ENCODE peak calls at places on chromosomes 6 and 20, in four cellular contexts. C is HEK293T, M is GM12878, R is K562. P is an unnamed sample.

GRCh38 chr6:107563694-107564093 is 73.8 kb downstream of the SOBP start:
- DNase-seq in M (no peak), R (no peak), C (no peak), P (no peak)

GRCh38 chr6:96468681-96469224 is 52.9 kb upstream of the UFL1 start:
- DNase-seq in M (no peak), R (no peak), C (no peak), P (no peak)

GRCh38 chr6:133584903-133585302 is 304.0 kb upstream of the TCF21 start:
- DNase-seq in M (no peak), R (no peak), C (no peak), P (no peak)

GRCh38 chr6:36871686-36872085 is 2.9 kb downstream of the PPIL1 start:
- DNase-seq in M (no peak), C (no peak), R (no peak), P (no peak)

GRCh38 chr6:15378864-15379263 is 133.0 kb downstream of the JARID2 start:
- DNase-seq in R (no peak), C (no peak), M (no peak), P (no peak)

GRCh38 chr6:75602164-75602896 is 650 bp downstream of the SENP6 start:
- DNase-seq in C (peak), R (peak), M (no peak), P (no peak)

GRCh38 chr6:149975400-149975799 is 11.7 kb downstream of the ULBP1 start:
- DNase-seq in M (no peak), R (no peak), C (no peak), P (no peak)

GRCh38 chr6:44269168-44269920 is 906 bp upstream of the TMEM151B start:
- DNase-seq in R (no peak), C (no peak), M (no peak), P (no peak)

GRCh38 chr20:17969884-17970409 is 1.1 kb downstream of the MGME1 start:
- DNase-seq in R (no peak), M (no peak), C (no peak), P (peak)

GRCh38 chr6:133360194-133360593 is 119.0 kb downstream of the EYA4 start:
- DNase-seq in C (no peak), M (no peak), R (no peak), P (no peak)

GRCh38 chr6:82246802-82247633 is 526 bp downstream of the IBTK start:
- DNase-seq in R (peak), M (no peak), C (peak), P (peak)

GRCh38 chr6:14765106-14765505 is 480.8 kb upstream of the JARID2 start:
- DNase-seq in C (no peak), R (no peak), M (no peak), P (no peak)

GRCh38 chr6:89605861-89606260 is 32.7 kb downstream of the LYRM2 start:
- DNase-seq in C (no peak), R (no peak), M (no peak), P (no peak)

GRCh38 chr6:129590408-129591022 is 119.5 kb downstream of the ARHGAP18 start:
- DNase-seq in C (no peak), R (no peak), M (no peak), P (no peak)

GRCh38 chr6:90220273-90220672 is 76.4 kb downstream of the BACH2 start:
- DNase-seq in R (no peak), M (no peak), C (no peak), P (no peak)

GRCh38 chr6:25280617-25280990 is 1.4 kb downstream of the CARMIL1 start:
- DNase-seq in C (no peak), M (no peak), R (no peak), P (peak)

GRCh38 chr20:23361108-23361650 is 803 bp upstream of the GZF1 start:
- DNase-seq in R (no peak), M (no peak), C (peak), P (peak)

GRCh38 chr6:21395121-21395520 is 198.4 kb upstream of the SOX4 start:
- DNase-seq in M (no peak), R (no peak), C (no peak), P (no peak)

GRCh38 chr20:51010043-51010365 is 12.9 kb downstream of the KCNG1 start:
- DNase-seq in M (no peak), R (no peak), C (no peak), P (no peak)

GRCh38 chr6:168128631-168129291 is 49.7 kb upstream of the FRMD1 start:
- DNase-seq in R (no peak), C (no peak), M (no peak), P (no peak)

GRCh38 chr6:71349976-71350615 is 61.5 kb downstream of the OGFRL1 start:
- DNase-seq in C (no peak), R (no peak), M (no peak), P (no peak)

GRCh38 chr6:144063246-144063743 is 32.1 kb downstream of the SF3B5 start:
- DNase-seq in C (peak), M (no peak), R (peak), P (no peak)

GRCh38 chr6:88749849-88750248 is 213.6 kb downstream of the RNGTT start:
- DNase-seq in R (no peak), M (no peak), C (no peak), P (no peak)

GRCh38 chr20:53926428-53927028 is 143.9 kb downstream of the BCAS1 start:
- DNase-seq in C (no peak), M (peak), R (no peak), P (peak)

GRCh38 chr6:139028658-139029469 is at the start of gene ABRACL:
- DNase-seq in R (peak), C (peak), M (peak), P (no peak)

GRCh38 chr6:69487688-69488087 is 309.1 kb downstream of the LMBRD1 start:
- DNase-seq in M (no peak), R (peak), C (no peak), P (no peak)

GRCh38 chr6:132530293-132530974 is 7.6 kb upstream of the TAAR9 start:
- DNase-seq in M (peak), C (peak), R (peak), P (peak)

GRCh38 chr20:48777005-48777404 is 50.8 kb downstream of the PREX1 start:
- DNase-seq in R (no peak), C (no peak), M (no peak), P (no peak)

GRCh38 chr20:23331951-23332350 is 18.6 kb upstream of the NXT1 start:
- DNase-seq in C (no peak), R (no peak), M (no peak), P (no peak)

GRCh38 chr20:19913927-19914614 is 103.1 kb upstream of the NAA20 start:
- DNase-seq in R (no peak), M (peak), C (no peak), P (peak)

GRCh38 chr6:34232901-34233300 is 3.8 kb upstream of the HMGA1 start:
- DNase-seq in M (no peak), C (no peak), R (no peak), P (no peak)

GRCh38 chr6:113486172-113486571 is 371.0 kb upstream of the MARCKS start:
- DNase-seq in M (no peak), C (no peak), R (no peak), P (no peak)

GRCh38 chr6:23394699-23395098 is 731.3 kb upstream of the NRSN1 start:
- DNase-seq in M (no peak), R (no peak), C (no peak), P (no peak)

GRCh38 chr6:137977814-137978213 is 110.8 kb downstream of the TNFAIP3 start:
- DNase-seq in C (no peak), M (no peak), R (no peak), P (no peak)

GRCh38 chr20:2397595-2398145 is 17.0 kb downstream of the TGM6 start:
- DNase-seq in C (no peak), M (no peak), R (peak), P (no peak)

GRCh38 chr6:29527564-29527963 is 32.0 kb downstream of the UBD start:
- DNase-seq in C (no peak), M (no peak), R (no peak), P (no peak)

GRCh38 chr6:101534386-101534785 is 140.9 kb downstream of the GRIK2 start:
- DNase-seq in M (no peak), R (no peak), C (no peak), P (no peak)

DNA sequence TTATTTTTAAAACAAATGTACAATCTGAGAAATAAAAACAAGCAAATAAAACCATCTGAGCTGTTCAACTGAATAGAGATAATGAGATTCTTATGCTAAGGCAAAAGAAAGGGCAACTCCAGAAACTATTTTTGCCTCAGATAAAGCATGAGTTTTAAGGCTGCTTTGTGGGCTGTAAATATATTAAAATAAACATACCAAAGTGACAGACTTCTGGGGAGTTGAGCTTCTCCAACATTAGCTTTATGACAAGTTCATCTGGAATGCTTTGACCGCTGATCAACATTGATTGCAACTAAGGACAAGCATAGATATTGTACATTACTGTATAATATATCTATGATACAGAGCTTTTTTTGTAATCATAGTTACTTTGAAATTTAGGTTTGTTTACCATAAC is 19.3 kb downstream of the AK9 start:
- DNase-seq in C (no peak), R (no peak), M (no peak), P (peak)
- TF ChIP-seq TARDBP in C (no peak), R (no peak), M (no peak), P (no peak)

GRCh38 chr20:13995086-13995665 is at the start of gene MACROD2:
- DNase-seq in M (no peak), R (peak), C (peak), P (peak)
- TF ChIP-seq TARDBP in M (no peak), R (no peak), C (peak), P (peak)

DNA sequence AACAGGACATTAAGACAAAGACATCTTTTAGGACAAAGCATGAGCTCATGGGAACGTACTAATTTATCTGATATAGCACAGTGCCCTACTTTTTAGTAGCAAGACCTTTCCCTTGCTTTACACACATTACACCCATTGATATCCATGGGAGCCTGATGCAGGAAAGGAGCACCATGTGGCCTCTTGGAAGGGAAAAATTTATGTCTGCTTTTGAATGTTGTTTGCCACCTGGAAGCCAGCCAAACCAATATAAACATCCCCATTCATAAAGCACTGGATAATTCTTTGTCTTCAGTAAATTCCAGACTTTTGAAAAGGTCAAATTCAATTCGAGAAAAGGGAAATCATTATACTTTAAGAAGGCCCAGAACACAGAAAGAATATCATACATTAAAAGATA is 152.3 kb upstream of the BEND6 start:
- DNase-seq in R (no peak), C (no peak), M (no peak), P (peak)
- TF ChIP-seq TARDBP in R (no peak), C (no peak), M (no peak), P (no peak)

GRCh38 chr6:1589208-1589607 is 20.5 kb upstream of the FOXC1 start:
- DNase-seq in R (no peak), M (no peak), C (no peak), P (peak)
- TF ChIP-seq TARDBP in R (no peak), M (no peak), C (no peak), P (no peak)

DNA sequence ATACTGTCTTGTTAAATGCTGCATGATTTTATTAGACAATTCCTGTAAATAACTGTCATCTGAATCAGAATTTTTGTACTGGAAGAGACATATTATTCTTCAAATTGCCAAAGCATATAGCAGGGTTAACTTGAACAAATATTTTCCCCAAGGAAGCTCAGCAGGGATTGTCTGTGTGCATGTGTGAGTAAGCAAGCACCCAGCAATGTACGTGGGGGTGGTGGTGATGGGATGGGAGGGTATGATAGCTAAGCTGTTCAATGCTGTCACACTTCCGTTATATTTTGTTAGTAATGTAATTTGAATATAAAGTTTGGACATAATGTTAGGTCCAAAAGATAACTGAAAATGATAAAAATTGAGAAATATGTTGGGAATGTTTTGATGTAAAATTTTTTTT is 118.1 kb downstream of the MYB start:
- DNase-seq in M (no peak), C (no peak), R (peak), P (no peak)
- TF ChIP-seq TARDBP in M (no peak), C (no peak), R (no peak), P (no peak)

GRCh38 chr20:57473246-57474042 is 51.5 kb downstream of the CTCFL start:
- DNase-seq in C (peak), M (peak), R (no peak), P (no peak)
- TF ChIP-seq TARDBP in C (no peak), M (no peak), R (no peak), P (no peak)

GRCh38 chr6:105348897-105349296 is 54.0 kb downstream of the PREP start:
- DNase-seq in C (no peak), R (no peak), M (no peak), P (no peak)

GRCh38 chr6:105344971-105345370 is 57.9 kb downstream of the PREP start:
- DNase-seq in C (no peak), R (no peak), M (no peak), P (no peak)

GRCh38 chr6:105346052-105346451 is 56.8 kb downstream of the PREP start:
- DNase-seq in C (no peak), R (no peak), M (no peak), P (peak)

GRCh38 chr6:105345506-105345905 is 57.4 kb downstream of the PREP start:
- DNase-seq in M (no peak), R (no peak), C (no peak), P (no peak)
- TF ChIP-seq TARDBP in M (no peak), R (no peak), C (no peak), P (no peak)

GRCh38 chr20:43969069-43969468 is 54.4 kb downstream of the TOX2 start:
- DNase-seq in M (no peak), C (no peak), R (no peak), P (no peak)
- TF ChIP-seq TARDBP in M (no peak), C (no peak), R (no peak), P (no peak)

GRCh38 chr6:169453221-169453620 is 199.6 kb upstream of the THBS2 start:
- DNase-seq in M (no peak), C (no peak), R (no peak), P (no peak)

GRCh38 chr6:169454204-169454871 is 200.7 kb upstream of the THBS2 start:
- DNase-seq in C (no peak), M (no peak), R (peak), P (peak)

GRCh38 chr6:169452869-169453186 is 199.2 kb upstream of the THBS2 start:
- DNase-seq in C (no peak), M (no peak), R (no peak), P (no peak)

GRCh38 chr6:169451065-169451840 is 197.6 kb upstream of the THBS2 start:
- DNase-seq in R (no peak), M (no peak), C (no peak), P (no peak)

DNA sequence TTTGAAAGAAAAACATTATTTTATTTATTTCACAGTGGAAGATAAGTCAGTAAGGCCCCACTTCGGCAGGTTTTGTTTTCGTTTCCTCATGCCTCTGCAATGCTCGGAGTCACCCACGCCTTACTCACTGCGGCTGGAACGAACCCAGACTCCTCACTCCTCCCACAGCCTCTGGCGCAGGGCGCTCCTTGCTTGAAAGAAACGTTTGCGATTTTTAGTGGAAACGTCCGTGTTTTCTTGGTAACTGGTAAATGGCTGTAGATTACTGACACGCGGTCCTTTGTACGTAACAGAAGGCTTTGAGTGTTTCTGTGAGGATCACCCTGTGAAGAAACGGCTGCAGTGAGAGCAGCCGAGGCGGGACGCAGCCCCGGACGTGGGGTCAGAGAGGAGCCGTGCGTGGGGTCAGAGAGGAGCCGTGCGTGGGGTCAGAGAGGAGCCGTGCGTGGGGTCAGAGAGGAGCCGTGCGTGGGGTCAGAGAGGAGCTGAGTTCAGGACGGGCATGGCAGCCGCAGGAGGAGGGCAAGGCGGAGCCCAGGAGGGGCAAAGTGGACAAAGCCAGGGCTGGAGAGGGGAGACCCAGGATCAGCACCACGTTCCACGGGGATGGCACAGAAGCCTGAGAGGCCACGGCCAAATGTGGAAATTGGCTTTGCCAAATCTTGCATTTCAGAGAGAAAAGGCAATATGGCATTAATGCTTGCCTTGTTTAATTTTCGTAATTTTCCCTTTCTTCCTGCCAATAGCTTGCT is 198.6 kb upstream of the THBS2 start:
- DNase-seq in M (no peak), R (peak), C (no peak), P (no peak)
- TF ChIP-seq TARDBP in M (no peak), R (no peak), C (no peak), P (no peak)